ENCODE peak calls at places on chromosomes 11 and 22, in eight cellular contexts. N is T-helper 22 cell; S is osteoblast; O is HEK293T; G is dermis blood vessel endothelial cell; H is substantia nigra; L is GM06990; R is stimulated activated naive CD8-positive, alpha-beta T cell treated with anti-CD3 and anti-CD28 coated beads, Interleukin-15, amount 100 ng/mL, for 72 hours. I is an unnamed sample.

GRCh38 chr22:35489225-35489624 is 51.4 kb upstream of the RASD2 start:
- DNase-seq in O (no peak), S (peak; percentile 26), H (no peak), G (no peak), L (no peak), N (no peak), R (no peak), I (no peak)

GRCh38 chr11:130804306-130805077 is 111.8 kb downstream of the SNX19 start:
- DNase-seq in L (no peak), S (no peak), R (no peak), H (no peak), N (no peak), G (no peak), O (no peak), I (no peak)

GRCh38 chr11:1501421-1502167 is 15.0 kb upstream of the MOB2 start:
- DNase-seq in O (no peak), L (no peak), N (no peak), R (no peak), H (no peak), G (no peak), S (no peak), I (no peak)

GRCh38 chr11:78651136-78651775 is 76.6 kb upstream of the NARS2 start:
- DNase-seq in S (no peak), R (no peak), H (no peak), N (no peak), O (no peak), L (no peak), G (no peak), I (no peak)

GRCh38 chr11:72231396-72232259 is 7.1 kb downstream of the INPPL1 start:
- DNase-seq in H (no peak), S (peak; percentile 64), G (no peak), N (no peak), L (no peak), R (peak; percentile 4), O (no peak), I (no peak)

GRCh38 chr11:94243571-94244229 is 60.7 kb upstream of the IZUMO1R start:
- DNase-seq in H (no peak), G (no peak), O (no peak), N (no peak), R (no peak), S (peak; percentile 13), L (no peak), I (no peak)

GRCh38 chr11:125995313-125995712 is 49.5 kb downstream of the VSIG10L2 start:
- DNase-seq in H (no peak), G (no peak), N (no peak), R (peak; percentile 14), O (no peak), S (no peak), L (peak; percentile 8), I (no peak)

GRCh38 chr11:124938206-124938765 is 2.4 kb upstream of the HEPACAM start:
- DNase-seq in H (no peak), O (no peak), G (no peak), N (no peak), L (no peak), R (no peak), S (no peak), I (no peak)

GRCh38 chr22:19800761-19801244 is 40.2 kb downstream of the TBX1 start:
- DNase-seq in G (peak; percentile 64), H (no peak), O (no peak), S (peak; percentile 90), R (no peak), N (no peak), L (no peak), I (no peak)

GRCh38 chr11:111886844-111887243 is 7.5 kb downstream of the CFAP68 start:
- DNase-seq in H (no peak), G (no peak), O (no peak), S (no peak), L (no peak), N (no peak), R (no peak), I (no peak)

GRCh38 chr22:26483439-26484359 is at the start of the genes HPS4 and SRRD:
- DNase-seq in H (peak; percentile 73), O (peak; percentile 99), G (peak; percentile 94), N (peak; percentile 88), L (peak; percentile 93), S (peak; percentile 97), R (peak; percentile 92), I (peak; percentile 89)

GRCh38 chr11:28702871-28703270 is 594.7 kb downstream of the METTL15 start:
- DNase-seq in N (no peak), G (no peak), R (no peak), H (no peak), L (no peak), O (no peak), S (no peak), I (no peak)

GRCh38 chr11:103157542-103157941 is 48.3 kb downstream of the DYNC2H1 start:
- DNase-seq in S (no peak), L (no peak), O (no peak), N (no peak), H (no peak), R (no peak), G (no peak), I (no peak)

GRCh38 chr11:1368216-1368615 is 21.5 kb upstream of the BRSK2 start:
- DNase-seq in G (no peak), R (no peak), O (no peak), L (no peak), H (no peak), N (no peak), S (no peak), I (no peak)

GRCh38 chr22:46551321-46551720 is 13.9 kb upstream of the CELSR1 start:
- DNase-seq in S (peak; percentile 52), G (no peak), R (no peak), N (no peak), H (no peak), L (no peak), O (no peak), I (no peak)

GRCh38 chr11:120306519-120307242 is 18.4 kb upstream of the TLCD5 start:
- DNase-seq in H (no peak), O (peak; percentile 58), R (no peak), L (no peak), S (peak; percentile 96), N (no peak), G (peak; percentile 67), I (peak; percentile 7)

GRCh38 chr11:131686836-131687235 is 316.4 kb downstream of the NTM start:
- DNase-seq in O (no peak), H (no peak), S (peak; percentile 42), L (no peak), N (no peak), R (no peak), G (no peak), I (no peak)

GRCh38 chr11:70872299-70872698 is 380.1 kb downstream of the SHANK2 start:
- DNase-seq in R (no peak), L (no peak), H (no peak), O (no peak), N (no peak), S (no peak), G (no peak), I (no peak)

GRCh38 chr11:125441648-125442410 is 54.2 kb downstream of the FEZ1 start:
- DNase-seq in G (no peak), O (no peak), H (peak; percentile 38), N (no peak), L (no peak), R (no peak), S (no peak), I (no peak)

GRCh38 chr11:26028294-26028954 is 303.5 kb upstream of the ANO3 start:
- DNase-seq in S (no peak), H (no peak), G (no peak), L (no peak), R (no peak), N (no peak), O (no peak), I (no peak)

GRCh38 chr11:18650859-18651557 is 16.9 kb upstream of the SPTY2D1 start:
- DNase-seq in R (peak; percentile 46), H (no peak), O (peak; percentile 71), S (peak; percentile 39), L (peak; percentile 45), N (no peak), G (peak; percentile 82), I (peak; percentile 54)

GRCh38 chr22:24423519-24424000 is 3.8 kb upstream of the ADORA2A start:
- DNase-seq in H (no peak), G (peak; percentile 61), O (peak; percentile 94), N (no peak), S (peak; percentile 99), L (peak; percentile 72), R (peak; percentile 67), I (no peak)

GRCh38 chr11:4480577-4481539 is 1.6 kb upstream of the OR52K1 start:
- DNase-seq in G (peak; percentile 76), N (no peak), H (no peak), S (peak; percentile 65), O (no peak), R (no peak), L (no peak), I (no peak)

GRCh38 chr11:47308050-47308823 is 38.3 kb downstream of the MADD start:
- DNase-seq in H (no peak), R (no peak), L (no peak), N (no peak), O (no peak), G (no peak), S (no peak), I (no peak)

GRCh38 chr11:58788355-58789023 is 56.0 kb downstream of the GLYATL2 start:
- DNase-seq in H (peak; percentile 24), O (peak; percentile 47), R (peak; percentile 51), S (peak; percentile 37), N (no peak), G (peak; percentile 70), L (peak; percentile 16), I (peak; percentile 71)

GRCh38 chr11:69787906-69788305 is 12.8 kb upstream of the FGF4 start:
- DNase-seq in L (no peak), R (no peak), N (no peak), O (no peak), S (no peak), G (no peak), H (no peak), I (no peak)

GRCh38 chr11:110991621-110992355 is 253.7 kb upstream of the POU2AF2 start:
- DNase-seq in L (no peak), G (no peak), H (peak; percentile 20), R (no peak), N (no peak), O (no peak), S (no peak), I (no peak)

GRCh38 chr22:47210112-47210657 is 447.7 kb downstream of the TBC1D22A start:
- DNase-seq in O (no peak), S (peak; percentile 50), R (peak; percentile 3), H (no peak), G (no peak), L (no peak), N (no peak), I (no peak)

GRCh38 chr22:49091451-49091850 is 736.2 kb downstream of the BRD1 start:
- DNase-seq in H (no peak), L (no peak), S (peak; percentile 66), O (no peak), N (no peak), G (no peak), R (no peak), I (no peak)

GRCh38 chr11:79404325-79404724 is 36.5 kb downstream of the TENM4 start:
- DNase-seq in S (no peak), G (no peak), R (no peak), H (no peak), L (no peak), N (no peak), O (no peak), I (no peak)

I was measured in SJCRH30.